ENCODE peak calls at places on chromosomes 4 and X, in eight cellular contexts. One of them, this sample, is unnamed.

GRCh38 chr4:10082047-10082446 is 34.6 kb downstream of the WDR1 start:
- DNase-seq in nephron progenitor cell: no peak
- DNase-seq in HT1080: no peak
- DNase-seq in AG04450: no peak
- DNase-seq in NCI-H1105: no peak
- DNase-seq in SJSA1: no peak
- DNase-seq in GDM1: no peak
- DNase-seq in activated naive CD8-positive, alpha-beta T cell treated with anti-CD3 and anti-CD28 coated beads, Interleukin-2, amount 50 U/mL, for 24 hours: no peak
- DNase-seq in this sample: no peak

GRCh38 chrX:45889471-45889870 is 655.8 kb downstream of the ZNF674 start:
- DNase-seq in GDM1: no peak
- DNase-seq in NCI-H1105: no peak
- DNase-seq in nephron progenitor cell: no peak
- DNase-seq in SJSA1: no peak
- DNase-seq in AG04450: no peak
- DNase-seq in activated naive CD8-positive, alpha-beta T cell treated with anti-CD3 and anti-CD28 coated beads, Interleukin-2, amount 50 U/mL, for 24 hours: no peak
- DNase-seq in HT1080: peak; percentile 52
- DNase-seq in this sample: no peak

GRCh38 chr4:10153161-10153560 is 36.6 kb upstream of the WDR1 start:
- DNase-seq in SJSA1: no peak
- DNase-seq in activated naive CD8-positive, alpha-beta T cell treated with anti-CD3 and anti-CD28 coated beads, Interleukin-2, amount 50 U/mL, for 24 hours: no peak
- DNase-seq in NCI-H1105: no peak
- DNase-seq in HT1080: no peak
- DNase-seq in GDM1: no peak
- DNase-seq in AG04450: no peak
- DNase-seq in nephron progenitor cell: no peak
- DNase-seq in this sample: no peak

GRCh38 chrX:108584617-108585211 is 145.1 kb downstream of the COL4A5 start:
- DNase-seq in activated naive CD8-positive, alpha-beta T cell treated with anti-CD3 and anti-CD28 coated beads, Interleukin-2, amount 50 U/mL, for 24 hours: no peak
- DNase-seq in SJSA1: no peak
- DNase-seq in GDM1: no peak
- DNase-seq in HT1080: peak; percentile 0
- DNase-seq in NCI-H1105: no peak
- DNase-seq in nephron progenitor cell: peak; percentile 20
- DNase-seq in AG04450: no peak
- DNase-seq in this sample: no peak

GRCh38 chr4:2694691-2695090 is 61.4 kb downstream of the TNIP2 start:
- DNase-seq in activated naive CD8-positive, alpha-beta T cell treated with anti-CD3 and anti-CD28 coated beads, Interleukin-2, amount 50 U/mL, for 24 hours: no peak
- DNase-seq in nephron progenitor cell: no peak
- DNase-seq in GDM1: no peak
- DNase-seq in SJSA1: peak; percentile 93
- DNase-seq in HT1080: no peak
- DNase-seq in NCI-H1105: no peak
- DNase-seq in AG04450: no peak
- DNase-seq in this sample: no peak

GRCh38 chr4:8910822-8911310 is 39.2 kb upstream of the HMX1 start:
- DNase-seq in GDM1: no peak
- DNase-seq in AG04450: no peak
- DNase-seq in NCI-H1105: no peak
- DNase-seq in SJSA1: peak; percentile 25
- DNase-seq in activated naive CD8-positive, alpha-beta T cell treated with anti-CD3 and anti-CD28 coated beads, Interleukin-2, amount 50 U/mL, for 24 hours: no peak
- DNase-seq in HT1080: no peak
- DNase-seq in nephron progenitor cell: no peak
- DNase-seq in this sample: no peak

GRCh38 chr4:2746891-2747695 is 9.0 kb downstream of the TNIP2 start:
- DNase-seq in SJSA1: no peak
- DNase-seq in GDM1: no peak
- DNase-seq in nephron progenitor cell: no peak
- DNase-seq in AG04450: no peak
- DNase-seq in NCI-H1105: no peak
- DNase-seq in activated naive CD8-positive, alpha-beta T cell treated with anti-CD3 and anti-CD28 coated beads, Interleukin-2, amount 50 U/mL, for 24 hours: no peak
- DNase-seq in HT1080: no peak
- DNase-seq in this sample: no peak

GRCh38 chr4:152590179-152591031 is 54.5 kb upstream of the FBXW7 start:
- DNase-seq in SJSA1: no peak
- DNase-seq in NCI-H1105: peak; percentile 29
- DNase-seq in GDM1: no peak
- DNase-seq in AG04450: peak; percentile 81
- DNase-seq in HT1080: peak; percentile 80
- DNase-seq in activated naive CD8-positive, alpha-beta T cell treated with anti-CD3 and anti-CD28 coated beads, Interleukin-2, amount 50 U/mL, for 24 hours: no peak
- DNase-seq in nephron progenitor cell: no peak
- DNase-seq in this sample: no peak

GRCh38 chr4:74578329-74578728 is 133.4 kb downstream of the AREG start:
- DNase-seq in NCI-H1105: no peak
- DNase-seq in activated naive CD8-positive, alpha-beta T cell treated with anti-CD3 and anti-CD28 coated beads, Interleukin-2, amount 50 U/mL, for 24 hours: no peak
- DNase-seq in SJSA1: no peak
- DNase-seq in nephron progenitor cell: no peak
- DNase-seq in AG04450: no peak
- DNase-seq in HT1080: no peak
- DNase-seq in GDM1: no peak
- DNase-seq in this sample: no peak

GRCh38 chr4:153451931-153452660 is 14.1 kb upstream of the TMEM131L start:
- DNase-seq in HT1080: no peak
- DNase-seq in AG04450: no peak
- DNase-seq in nephron progenitor cell: no peak
- DNase-seq in NCI-H1105: no peak
- DNase-seq in SJSA1: no peak
- DNase-seq in activated naive CD8-positive, alpha-beta T cell treated with anti-CD3 and anti-CD28 coated beads, Interleukin-2, amount 50 U/mL, for 24 hours: no peak
- DNase-seq in GDM1: no peak
- DNase-seq in this sample: peak; percentile 21

GRCh38 chr4:154999950-155000578 is 208.4 kb upstream of the NPY2R start:
- DNase-seq in GDM1: no peak
- DNase-seq in SJSA1: no peak
- DNase-seq in activated naive CD8-positive, alpha-beta T cell treated with anti-CD3 and anti-CD28 coated beads, Interleukin-2, amount 50 U/mL, for 24 hours: no peak
- DNase-seq in nephron progenitor cell: no peak
- DNase-seq in AG04450: no peak
- DNase-seq in NCI-H1105: no peak
- DNase-seq in HT1080: no peak
- DNase-seq in this sample: no peak

GRCh38 chr4:84529169-84529751 is 30.2 kb upstream of the NKX6-1 start:
- DNase-seq in NCI-H1105: peak; percentile 4
- DNase-seq in activated naive CD8-positive, alpha-beta T cell treated with anti-CD3 and anti-CD28 coated beads, Interleukin-2, amount 50 U/mL, for 24 hours: no peak
- DNase-seq in SJSA1: no peak
- DNase-seq in GDM1: no peak
- DNase-seq in HT1080: no peak
- DNase-seq in AG04450: no peak
- DNase-seq in nephron progenitor cell: peak; percentile 9
- DNase-seq in this sample: peak; percentile 61

GRCh38 chr4:184344899-184345572 is 127.4 kb upstream of the ENPP6 start:
- DNase-seq in NCI-H1105: no peak
- DNase-seq in SJSA1: no peak
- DNase-seq in GDM1: no peak
- DNase-seq in AG04450: no peak
- DNase-seq in HT1080: no peak
- DNase-seq in nephron progenitor cell: no peak
- DNase-seq in activated naive CD8-positive, alpha-beta T cell treated with anti-CD3 and anti-CD28 coated beads, Interleukin-2, amount 50 U/mL, for 24 hours: peak; percentile 29
- DNase-seq in this sample: no peak

GRCh38 chr4:94961420-94961819 is 203.7 kb downstream of the BMPR1B start:
- DNase-seq in GDM1: no peak
- DNase-seq in activated naive CD8-positive, alpha-beta T cell treated with anti-CD3 and anti-CD28 coated beads, Interleukin-2, amount 50 U/mL, for 24 hours: no peak
- DNase-seq in SJSA1: no peak
- DNase-seq in AG04450: no peak
- DNase-seq in NCI-H1105: no peak
- DNase-seq in HT1080: no peak
- DNase-seq in nephron progenitor cell: no peak
- DNase-seq in this sample: no peak

GRCh38 chr4:148094149-148094548 is 348.1 kb downstream of the NR3C2 start:
- DNase-seq in NCI-H1105: no peak
- DNase-seq in GDM1: no peak
- DNase-seq in AG04450: no peak
- DNase-seq in HT1080: no peak
- DNase-seq in activated naive CD8-positive, alpha-beta T cell treated with anti-CD3 and anti-CD28 coated beads, Interleukin-2, amount 50 U/mL, for 24 hours: no peak
- DNase-seq in SJSA1: no peak
- DNase-seq in nephron progenitor cell: no peak
- DNase-seq in this sample: no peak

GRCh38 chr4:103067841-103068547 is 8.6 kb downstream of the SLC9B2 start:
- DNase-seq in SJSA1: no peak
- DNase-seq in HT1080: peak; percentile 44
- DNase-seq in AG04450: no peak
- DNase-seq in activated naive CD8-positive, alpha-beta T cell treated with anti-CD3 and anti-CD28 coated beads, Interleukin-2, amount 50 U/mL, for 24 hours: no peak
- DNase-seq in GDM1: no peak
- DNase-seq in nephron progenitor cell: no peak
- DNase-seq in NCI-H1105: no peak
- DNase-seq in this sample: no peak

GRCh38 chr4:4388418-4388817 is 1.5 kb downstream of the NSG1 start:
- DNase-seq in NCI-H1105: no peak
- DNase-seq in SJSA1: no peak
- DNase-seq in HT1080: no peak
- DNase-seq in activated naive CD8-positive, alpha-beta T cell treated with anti-CD3 and anti-CD28 coated beads, Interleukin-2, amount 50 U/mL, for 24 hours: no peak
- DNase-seq in AG04450: no peak
- DNase-seq in nephron progenitor cell: no peak
- DNase-seq in GDM1: no peak
- DNase-seq in this sample: no peak

GRCh38 chr4:14234330-14234729 is 606.8 kb upstream of the BOD1L1 start:
- DNase-seq in activated naive CD8-positive, alpha-beta T cell treated with anti-CD3 and anti-CD28 coated beads, Interleukin-2, amount 50 U/mL, for 24 hours: no peak
- DNase-seq in GDM1: no peak
- DNase-seq in HT1080: no peak
- DNase-seq in nephron progenitor cell: no peak
- DNase-seq in SJSA1: no peak
- DNase-seq in NCI-H1105: no peak
- DNase-seq in AG04450: no peak
- DNase-seq in this sample: no peak

GRCh38 chrX:68894513-68895338 is 65.9 kb downstream of the EFNB1 start:
- DNase-seq in NCI-H1105: peak; percentile 73
- DNase-seq in HT1080: no peak
- DNase-seq in nephron progenitor cell: no peak
- DNase-seq in activated naive CD8-positive, alpha-beta T cell treated with anti-CD3 and anti-CD28 coated beads, Interleukin-2, amount 50 U/mL, for 24 hours: peak; percentile 5
- DNase-seq in SJSA1: no peak
- DNase-seq in GDM1: peak; percentile 89
- DNase-seq in AG04450: no peak
- DNase-seq in this sample: peak; percentile 58

GRCh38 chrX:37871626-37872302 is 24.4 kb upstream of the DYNLT3 start:
- DNase-seq in NCI-H1105: no peak
- DNase-seq in nephron progenitor cell: no peak
- DNase-seq in HT1080: peak; percentile 86
- DNase-seq in activated naive CD8-positive, alpha-beta T cell treated with anti-CD3 and anti-CD28 coated beads, Interleukin-2, amount 50 U/mL, for 24 hours: no peak
- DNase-seq in AG04450: peak; percentile 65
- DNase-seq in GDM1: no peak
- DNase-seq in SJSA1: peak; percentile 75
- DNase-seq in this sample: peak; percentile 2

GRCh38 chr4:185950891-185951290 is 118.1 kb upstream of the TLR3 start:
- DNase-seq in activated naive CD8-positive, alpha-beta T cell treated with anti-CD3 and anti-CD28 coated beads, Interleukin-2, amount 50 U/mL, for 24 hours: no peak
- DNase-seq in GDM1: no peak
- DNase-seq in AG04450: no peak
- DNase-seq in HT1080: no peak
- DNase-seq in SJSA1: no peak
- DNase-seq in NCI-H1105: no peak
- DNase-seq in nephron progenitor cell: no peak
- DNase-seq in this sample: no peak

GRCh38 chr4:153488719-153489384 is 22.7 kb downstream of the TMEM131L start:
- DNase-seq in NCI-H1105: no peak
- DNase-seq in activated naive CD8-positive, alpha-beta T cell treated with anti-CD3 and anti-CD28 coated beads, Interleukin-2, amount 50 U/mL, for 24 hours: peak; percentile 46
- DNase-seq in HT1080: no peak
- DNase-seq in nephron progenitor cell: peak; percentile 25
- DNase-seq in SJSA1: no peak
- DNase-seq in AG04450: no peak
- DNase-seq in GDM1: no peak
- DNase-seq in this sample: peak; percentile 65

GRCh38 chr4:181685911-181686310 is 557.3 kb upstream of the TENM3 start:
- DNase-seq in activated naive CD8-positive, alpha-beta T cell treated with anti-CD3 and anti-CD28 coated beads, Interleukin-2, amount 50 U/mL, for 24 hours: no peak
- DNase-seq in nephron progenitor cell: no peak
- DNase-seq in NCI-H1105: no peak
- DNase-seq in AG04450: peak; percentile 80
- DNase-seq in HT1080: peak; percentile 82
- DNase-seq in GDM1: no peak
- DNase-seq in SJSA1: peak; percentile 51
- DNase-seq in this sample: no peak

GRCh38 chr4:168257663-168258235 is 60.8 kb downstream of the DDX60 start:
- DNase-seq in SJSA1: no peak
- DNase-seq in activated naive CD8-positive, alpha-beta T cell treated with anti-CD3 and anti-CD28 coated beads, Interleukin-2, amount 50 U/mL, for 24 hours: no peak
- DNase-seq in GDM1: peak; percentile 44
- DNase-seq in NCI-H1105: no peak
- DNase-seq in HT1080: no peak
- DNase-seq in AG04450: no peak
- DNase-seq in nephron progenitor cell: no peak
- DNase-seq in this sample: peak; percentile 90

GRCh38 chr4:8265171-8265929 is 4.2 kb upstream of the HTRA3 start:
- DNase-seq in HT1080: no peak
- DNase-seq in activated naive CD8-positive, alpha-beta T cell treated with anti-CD3 and anti-CD28 coated beads, Interleukin-2, amount 50 U/mL, for 24 hours: no peak
- DNase-seq in NCI-H1105: no peak
- DNase-seq in nephron progenitor cell: no peak
- DNase-seq in SJSA1: no peak
- DNase-seq in AG04450: no peak
- DNase-seq in GDM1: no peak
- DNase-seq in this sample: no peak

GRCh38 chr4:133270021-133270570 is 121.0 kb downstream of the PCDH10 start:
- DNase-seq in nephron progenitor cell: no peak
- DNase-seq in SJSA1: no peak
- DNase-seq in GDM1: no peak
- DNase-seq in AG04450: no peak
- DNase-seq in NCI-H1105: no peak
- DNase-seq in activated naive CD8-positive, alpha-beta T cell treated with anti-CD3 and anti-CD28 coated beads, Interleukin-2, amount 50 U/mL, for 24 hours: no peak
- DNase-seq in HT1080: no peak
- DNase-seq in this sample: no peak

GRCh38 chr4:143381171-143382118 is 44.8 kb downstream of the GAB1 start:
- DNase-seq in HT1080: peak; percentile 88
- DNase-seq in AG04450: peak; percentile 49
- DNase-seq in GDM1: no peak
- DNase-seq in NCI-H1105: no peak
- DNase-seq in activated naive CD8-positive, alpha-beta T cell treated with anti-CD3 and anti-CD28 coated beads, Interleukin-2, amount 50 U/mL, for 24 hours: no peak
- DNase-seq in SJSA1: no peak
- DNase-seq in nephron progenitor cell: no peak
- DNase-seq in this sample: no peak

GRCh38 chr4:132417220-132417619 is 731.9 kb upstream of the PCDH10 start:
- DNase-seq in nephron progenitor cell: no peak
- DNase-seq in AG04450: no peak
- DNase-seq in SJSA1: no peak
- DNase-seq in activated naive CD8-positive, alpha-beta T cell treated with anti-CD3 and anti-CD28 coated beads, Interleukin-2, amount 50 U/mL, for 24 hours: no peak
- DNase-seq in NCI-H1105: no peak
- DNase-seq in HT1080: no peak
- DNase-seq in GDM1: no peak
- DNase-seq in this sample: peak; percentile 10

GRCh38 chrX:81874807-81875206 is 672.9 kb downstream of the SH3BGRL start:
- DNase-seq in NCI-H1105: no peak
- DNase-seq in nephron progenitor cell: no peak
- DNase-seq in HT1080: no peak
- DNase-seq in activated naive CD8-positive, alpha-beta T cell treated with anti-CD3 and anti-CD28 coated beads, Interleukin-2, amount 50 U/mL, for 24 hours: no peak
- DNase-seq in GDM1: no peak
- DNase-seq in SJSA1: no peak
- DNase-seq in AG04450: no peak
- DNase-seq in this sample: no peak

GRCh38 chr4:138242076-138242829 is at the start of gene SLC7A11:
- DNase-seq in SJSA1: peak; percentile 86
- DNase-seq in activated naive CD8-positive, alpha-beta T cell treated with anti-CD3 and anti-CD28 coated beads, Interleukin-2, amount 50 U/mL, for 24 hours: peak; percentile 44
- DNase-seq in GDM1: peak; percentile 86
- DNase-seq in NCI-H1105: peak; percentile 77
- DNase-seq in AG04450: peak; percentile 96
- DNase-seq in HT1080: peak; percentile 99
- DNase-seq in nephron progenitor cell: peak; percentile 46
- DNase-seq in this sample: peak; percentile 97

This sample was measured in Kasumi-1.